ENCODE peak calls at places on chromosomes 12 and 14, in eight cellular contexts. O, E, S, F, H, Q, A and G are unnamed samples.
A peak's percentile ranks its signal among the peaks of the same experiment; 100 is the strongest.

GRCh38 chr12:77113971-77114370 is 48.6 kb upstream of the E2F7 start:
- DNase-seq in O (no peak), E (no peak), S (no peak), F (no peak), H (no peak), Q (no peak), A (peak; percentile 39), G (no peak)

GRCh38 chr14:79809849-79810612 is 401.3 kb downstream of the DIO2 start:
- DNase-seq in O (no peak), E (peak; percentile 36), S (no peak), F (no peak), H (no peak), Q (no peak), A (no peak), G (no peak)

GRCh38 chr12:115791331-115791730 is 486.2 kb downstream of the MED13L start:
- DNase-seq in O (peak; percentile 74), E (no peak), S (no peak), F (peak; percentile 55), H (peak; percentile 80), Q (peak; percentile 68), A (no peak), G (no peak)

GRCh38 chr14:35402323-35403084 is 2.0 kb downstream of the NFKBIA start:
- DNase-seq in O (no peak), E (peak; percentile 48), S (no peak), F (no peak), H (no peak), Q (no peak), A (no peak), G (no peak)

GRCh38 chr14:99698642-99699041 is 14.5 kb downstream of the CYP46A1 start:
- DNase-seq in O (no peak), E (no peak), S (peak; percentile 7), F (no peak), H (no peak), Q (peak; percentile 54), A (no peak), G (no peak)

GRCh38 chr12:21676781-21677180 is 19.1 kb upstream of the LDHB start:
- DNase-seq in O (no peak), E (no peak), S (no peak), F (no peak), H (no peak), Q (no peak), A (no peak), G (no peak)

GRCh38 chr14:95741051-95741490 is 27.1 kb upstream of the TCL1A start:
- DNase-seq in O (no peak), E (peak; percentile 42), S (peak; percentile 34), F (peak; percentile 9), H (no peak), Q (no peak), A (no peak), G (no peak)

GRCh38 chr12:7801460-7801859 is 12.3 kb downstream of the NANOG start:
- DNase-seq in O (no peak), E (no peak), S (no peak), F (no peak), H (no peak), Q (no peak), A (no peak), G (no peak)

GRCh38 chr12:104219908-104220404 is 4.4 kb downstream of the TXNRD1 start:
- DNase-seq in O (no peak), E (peak; percentile 74), S (no peak), F (no peak), H (no peak), Q (no peak), A (peak; percentile 50), G (peak; percentile 89)

GRCh38 chr12:98227162-98227561 is 288.2 kb upstream of the TMPO start:
- DNase-seq in O (no peak), E (peak; percentile 24), S (no peak), F (peak; percentile 19), H (no peak), Q (no peak), A (no peak), G (no peak)
- TF ChIP-seq CTCF in O (no peak), E (peak; percentile 64), S (no peak), F (peak; percentile 61), H (peak; percentile 15), Q (peak; percentile 30), A (peak; percentile 47), G (peak; percentile 41)

GRCh38 chr14:22567437-22567836 is 21.6 kb downstream of the DAD1 start:
- DNase-seq in O (no peak), E (no peak), S (no peak), F (no peak), H (no peak), Q (no peak), A (no peak), G (no peak)

GRCh38 chr14:22569106-22569748 is 19.8 kb downstream of the DAD1 start:
- DNase-seq in O (no peak), E (no peak), S (no peak), F (no peak), H (no peak), Q (no peak), A (no peak), G (no peak)

GRCh38 chr14:22572562-22573058 is 16.4 kb downstream of the DAD1 start:
- DNase-seq in O (no peak), E (peak; percentile 85), S (no peak), F (no peak), H (no peak), Q (no peak), A (peak; percentile 53), G (no peak)

GRCh38 chr14:22569749-22570131 is 19.3 kb downstream of the DAD1 start:
- DNase-seq in O (no peak), E (no peak), S (no peak), F (no peak), H (no peak), Q (no peak), A (no peak), G (no peak)

DNA sequence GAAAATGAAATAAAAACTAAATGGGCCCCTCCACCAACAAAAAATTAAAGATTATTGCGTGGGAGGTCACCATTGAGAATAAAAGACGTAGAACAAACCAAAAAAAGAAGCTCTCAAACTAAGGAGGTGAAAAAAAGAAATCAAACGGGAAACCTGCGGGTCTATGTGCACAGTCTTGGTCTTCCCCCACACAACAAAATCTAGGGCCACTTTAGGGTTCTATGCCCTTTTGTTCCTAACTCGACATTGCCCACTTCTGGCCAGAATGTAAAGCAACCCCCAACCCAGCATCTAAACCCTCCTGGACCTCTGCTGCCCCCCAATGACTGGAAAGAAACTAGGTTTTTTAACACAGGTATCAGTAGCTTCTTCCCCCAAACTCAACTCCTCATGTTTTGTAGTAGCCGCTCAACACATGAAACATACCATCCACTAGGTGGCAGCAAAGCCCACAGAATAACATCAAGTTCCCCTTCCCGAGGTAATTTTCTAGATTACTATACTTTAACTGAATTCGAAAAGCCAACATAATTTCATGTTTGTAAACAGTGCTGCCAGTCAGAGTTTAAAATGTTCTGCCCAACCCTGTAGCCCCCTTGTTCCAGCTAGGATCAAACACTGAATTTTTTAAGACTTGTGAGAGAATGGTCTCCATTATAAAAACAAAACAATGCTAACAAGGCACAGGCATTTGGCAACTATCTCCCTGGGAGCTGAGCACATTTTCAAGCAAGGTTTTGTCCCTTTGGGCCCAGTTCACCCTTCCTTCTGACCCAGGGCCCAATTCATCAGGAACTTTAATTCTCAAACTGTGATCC is 18.7 kb downstream of the DAD1 start:
- DNase-seq in O (no peak), E (peak; percentile 88), S (peak; percentile 76), F (peak; percentile 86), H (no peak), Q (peak; percentile 83), A (peak; percentile 81), G (no peak)
- H3K4me3 ChIP-seq in O (no peak overlapping the region), E (no peak overlapping the region), S (no peak overlapping the region), F (no peak overlapping the region), H (no peak overlapping the region), Q (no peak overlapping the region), A (no peak overlapping the region), G (no peak overlapping the region)

DNA sequence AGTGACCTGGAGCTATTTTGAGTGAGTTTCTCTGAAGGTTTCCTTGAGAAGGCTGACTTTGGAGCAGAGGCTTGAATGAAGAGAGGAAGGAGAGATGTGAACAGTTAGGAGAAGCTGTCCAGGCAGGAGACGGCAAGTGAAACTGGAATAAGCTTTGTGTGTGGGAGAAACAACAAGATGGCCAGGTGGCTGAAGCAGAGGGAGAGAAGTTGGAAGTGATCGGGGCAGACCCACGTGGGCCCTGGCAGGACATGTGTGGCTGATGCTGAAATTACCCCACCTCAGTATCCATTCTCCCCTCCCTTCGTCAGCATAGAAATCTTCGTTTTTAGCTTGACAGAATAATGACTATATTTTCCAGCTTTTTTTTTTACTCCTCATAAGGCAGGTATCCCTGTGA is 809.2 kb upstream of the TMEM132C start:
- DNase-seq in O (no peak), E (no peak), S (no peak), F (no peak), H (no peak), Q (no peak), A (no peak), G (no peak)
- TF ChIP-seq CTCF in O (no peak), E (no peak), S (no peak), F (no peak), H (no peak), Q (no peak), A (no peak), G (no peak)

DNA sequence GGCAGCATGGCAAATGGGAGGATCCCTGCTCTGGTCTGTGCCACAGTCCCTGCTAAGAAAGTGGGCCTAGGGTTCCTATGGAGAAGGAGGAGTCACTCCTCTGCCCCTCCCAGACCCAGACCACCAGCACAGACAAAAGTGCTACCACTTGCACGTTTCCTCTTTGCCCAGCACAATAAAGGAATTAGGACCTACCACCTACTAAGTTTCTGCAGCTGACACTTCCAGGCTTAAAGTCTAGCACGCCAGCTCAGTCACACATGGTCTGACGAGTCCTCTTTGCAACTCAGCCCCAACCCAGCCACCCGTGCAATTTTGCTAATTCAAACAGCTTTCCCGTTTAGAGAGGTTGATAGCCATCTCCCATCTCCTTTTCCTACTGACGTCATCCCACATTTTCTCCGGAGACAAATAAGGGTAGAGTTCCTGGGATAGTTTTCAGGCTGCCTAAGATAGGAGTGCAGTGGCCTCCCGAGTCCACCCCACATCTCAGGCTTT is 66.2 kb upstream of the PTGR2 start:
- DNase-seq in O (no peak), E (peak; percentile 98), S (no peak), F (no peak), H (no peak), Q (no peak), A (peak; percentile 86), G (peak; percentile 78)
- H3K4me3 ChIP-seq in O (peak overlapping the region; percentile 80), E (peak overlapping the region; percentile 73), S (peak overlapping the region; percentile 76), F (peak overlapping the region; percentile 80), H (peak overlapping the region; percentile 82), Q (peak overlapping the region; percentile 85), A (peak overlapping the region; percentile 63), G (peak overlapping the region; percentile 66)